ENCODE peak calls at places on chromosomes 7 and 10, in seven cellular contexts. O, G, H, T, J, B and Q are unnamed samples.
A peak's percentile ranks its signal among the peaks of the same experiment; 100 is the strongest.

GRCh38 chr7:13945670-13946069 is 43.8 kb downstream of the ETV1 start:
- DNase-seq in O (no peak), G (no peak), H (no peak), T (peak; percentile 41), J (peak; percentile 5), B (no peak), Q (no peak)

GRCh38 chr10:23194471-23194965 is 2.4 kb downstream of the PTF1A start:
- DNase-seq in O (no peak), G (no peak), H (no peak), T (no peak), J (no peak), B (no peak), Q (no peak)

GRCh38 chr10:131997366-131998049 is 15.8 kb upstream of the BNIP3 start:
- DNase-seq in O (no peak), G (peak; percentile 75), H (peak; percentile 90), T (no peak), J (peak; percentile 86), B (no peak), Q (no peak)

GRCh38 chr7:27168265-27168947 is 3.1 kb upstream of the HOXA9 start:
- DNase-seq in O (no peak), G (no peak), H (peak; percentile 42), T (peak; percentile 69), J (no peak), B (no peak), Q (peak; percentile 45)

GRCh38 chr10:133161486-133162051 is 1.6 kb downstream of the KNDC1 start:
- DNase-seq in O (no peak), G (no peak), H (peak; percentile 39), T (no peak), J (no peak), B (no peak), Q (peak; percentile 27)

GRCh38 chr10:2280713-2281112 is 543.4 kb upstream of the ADARB2 start:
- DNase-seq in O (no peak), G (no peak), H (no peak), T (no peak), J (no peak), B (no peak), Q (no peak)

GRCh38 chr10:77030915-77031425 is 606.6 kb downstream of the KCNMA1 start:
- DNase-seq in O (no peak), G (no peak), H (no peak), T (no peak), J (no peak), B (no peak), Q (no peak)

GRCh38 chr7:584122-584465 is 64.4 kb upstream of the PDGFA start:
- DNase-seq in O (peak; percentile 94), G (no peak), H (peak; percentile 55), T (no peak), J (no peak), B (no peak), Q (peak; percentile 88)

GRCh38 chr7:106542550-106543220 is 118.3 kb downstream of the CCDC71L start:
- DNase-seq in O (peak; percentile 53), G (peak; percentile 44), H (no peak), T (peak; percentile 84), J (peak; percentile 94), B (peak; percentile 91), Q (no peak)

GRCh38 chr10:86402283-86402931 is 35.8 kb upstream of the GRID1 start:
- DNase-seq in O (no peak), G (no peak), H (no peak), T (peak; percentile 64), J (no peak), B (no peak), Q (no peak)

GRCh38 chr7:82985144-82985802 is 177.4 kb downstream of the PCLO start:
- DNase-seq in O (no peak), G (no peak), H (no peak), T (no peak), J (no peak), B (no peak), Q (no peak)

GRCh38 chr10:73131295-73131694 is 21.0 kb downstream of the NUDT13 start:
- DNase-seq in O (no peak), G (no peak), H (no peak), T (peak; percentile 13), J (no peak), B (no peak), Q (no peak)

GRCh38 chr10:84196941-84197340 is 2.6 kb downstream of the CDHR1 start:
- DNase-seq in O (no peak), G (no peak), H (no peak), T (no peak), J (no peak), B (no peak), Q (peak; percentile 30)

GRCh38 chr7:2520131-2520807 is 695 bp downstream of the LFNG start:
- DNase-seq in O (peak; percentile 72), G (peak; percentile 86), H (peak; percentile 73), T (peak; percentile 37), J (no peak), B (peak; percentile 68), Q (no peak)

GRCh38 chr7:77811895-77812685 is 13.5 kb downstream of the PHTF2 start:
- DNase-seq in O (no peak), G (no peak), H (no peak), T (peak; percentile 53), J (peak; percentile 81), B (no peak), Q (no peak)

GRCh38 chr10:95278061-95278988 is 12.5 kb downstream of the PDLIM1 start:
- DNase-seq in O (no peak), G (no peak), H (no peak), T (no peak), J (peak; percentile 87), B (no peak), Q (no peak)

GRCh38 chr10:91226093-91226492 is 5.6 kb downstream of the PCGF5 start:
- DNase-seq in O (no peak), G (no peak), H (no peak), T (no peak), J (no peak), B (no peak), Q (no peak)

GRCh38 chr10:47206449-47207279 is 93.3 kb upstream of the GDF10 start:
- DNase-seq in O (no peak), G (no peak), H (no peak), T (no peak), J (no peak), B (no peak), Q (no peak)

GRCh38 chr10:100076750-100077149 is 4.9 kb downstream of the CPN1 start:
- DNase-seq in O (no peak), G (no peak), H (no peak), T (no peak), J (no peak), B (no peak), Q (no peak)

GRCh38 chr7:118281196-118281595 is 56.7 kb downstream of the ANKRD7 start:
- DNase-seq in O (no peak), G (no peak), H (no peak), T (no peak), J (no peak), B (no peak), Q (no peak)

GRCh38 chr10:132342553-132342952 is 10.6 kb downstream of the LRRC27 start:
- DNase-seq in O (no peak), G (no peak), H (no peak), T (no peak), J (no peak), B (no peak), Q (no peak)

GRCh38 chr7:70669859-70670258 is 462.1 kb upstream of the GALNT17 start:
- DNase-seq in O (peak; percentile 47), G (no peak), H (no peak), T (no peak), J (no peak), B (no peak), Q (no peak)

GRCh38 chr7:71363223-71363622 is 231.3 kb downstream of the GALNT17 start:
- DNase-seq in O (no peak), G (no peak), H (no peak), T (no peak), J (no peak), B (no peak), Q (no peak)

GRCh38 chr10:128990986-128991385 is 476.1 kb upstream of the MGMT start:
- DNase-seq in O (no peak), G (no peak), H (no peak), T (no peak), J (no peak), B (no peak), Q (no peak)

GRCh38 chr10:112532053-112532658 is 85.1 kb downstream of the VTI1A start:
- DNase-seq in O (no peak), G (no peak), H (no peak), T (no peak), J (no peak), B (peak; percentile 51), Q (no peak)

GRCh38 chr7:13920053-13920697 is 69.3 kb downstream of the ETV1 start:
- DNase-seq in O (no peak), G (peak; percentile 63), H (no peak), T (peak; percentile 98), J (peak; percentile 99), B (no peak), Q (no peak)

GRCh38 chr7:112892263-112892662 is 102.1 kb upstream of the TMEM168 start:
- DNase-seq in O (no peak), G (no peak), H (no peak), T (peak; percentile 26), J (peak; percentile 72), B (no peak), Q (no peak)

GRCh38 chr7:128148676-128149075 is 92.4 kb upstream of the LEP start:
- DNase-seq in O (no peak), G (no peak), H (no peak), T (peak; percentile 15), J (no peak), B (no peak), Q (no peak)

GRCh38 chr10:131546086-131546810 is 234.7 kb upstream of the TCERG1L start:
- DNase-seq in O (no peak), G (no peak), H (no peak), T (peak; percentile 63), J (no peak), B (no peak), Q (no peak)

GRCh38 chr10:120436431-120437142 is 20.4 kb upstream of the PLPP4 start:
- DNase-seq in O (no peak), G (no peak), H (no peak), T (peak; percentile 59), J (no peak), B (no peak), Q (no peak)

GRCh38 chr7:17292858-17293257 is 5.6 kb upstream of the AHR start:
- DNase-seq in O (no peak), G (no peak), H (no peak), T (no peak), J (no peak), B (no peak), Q (no peak)

GRCh38 chr7:78535655-78536054 is 737.1 kb downstream of the PHTF2 start:
- DNase-seq in O (no peak), G (no peak), H (no peak), T (no peak), J (no peak), B (no peak), Q (no peak)

GRCh38 chr7:92747041-92747835 is 89.1 kb downstream of the CDK6 start:
- DNase-seq in O (no peak), G (no peak), H (no peak), T (peak; percentile 90), J (peak; percentile 54), B (no peak), Q (no peak)

GRCh38 chr7:42876182-42877068 is 35.4 kb downstream of the C7orf25 start:
- DNase-seq in O (peak; percentile 67), G (peak; percentile 52), H (no peak), T (peak; percentile 67), J (peak; percentile 74), B (peak; percentile 84), Q (no peak)

GRCh38 chr7:155106356-155106755 is 36.2 kb downstream of the HTR5A start:
- DNase-seq in O (no peak), G (no peak), H (no peak), T (no peak), J (no peak), B (no peak), Q (no peak)